ENCODE peak calls at places on chromosomes 11 and 22, in four cellular contexts. One of them, this sample, is unnamed.

GRCh38 chr22:49964493-49965290 is 4.1 kb downstream of the PIM3 start:
- DNase-seq in astrocyte of the spinal cord: no peak
- DNase-seq in neural progenitor cell: peak; percentile 1
- DNase-seq in RWPE1: no peak
- DNase-seq in this sample: no peak

GRCh38 chr11:68406318-68407313 is 53.9 kb upstream of the PPP6R3 start:
- DNase-seq in neural progenitor cell: no peak
- DNase-seq in RWPE1: no peak
- DNase-seq in astrocyte of the spinal cord: no peak
- DNase-seq in this sample: no peak

GRCh38 chr11:100863080-100863581 is 176.0 kb downstream of the ARHGAP42 start:
- DNase-seq in neural progenitor cell: peak; percentile 46
- DNase-seq in RWPE1: no peak
- DNase-seq in astrocyte of the spinal cord: peak; percentile 95
- DNase-seq in this sample: no peak

GRCh38 chr22:35349704-35350538 is 31.0 kb upstream of the HMOX1 start:
- DNase-seq in RWPE1: no peak
- DNase-seq in neural progenitor cell: peak; percentile 45
- DNase-seq in astrocyte of the spinal cord: peak; percentile 47
- DNase-seq in this sample: no peak

GRCh38 chr11:16825968-16826367 is 87.5 kb downstream of the C11orf58 start:
- DNase-seq in RWPE1: peak; percentile 49
- DNase-seq in neural progenitor cell: no peak
- DNase-seq in astrocyte of the spinal cord: no peak
- DNase-seq in this sample: no peak

GRCh38 chr11:82927264-82927880 is 25.8 kb downstream of the DDIAS start:
- DNase-seq in RWPE1: peak; percentile 59
- DNase-seq in astrocyte of the spinal cord: peak; percentile 67
- DNase-seq in neural progenitor cell: peak; percentile 61
- DNase-seq in this sample: peak; percentile 64

GRCh38 chr11:35304393-35304790 is 115.0 kb downstream of the SLC1A2 start:
- DNase-seq in astrocyte of the spinal cord: peak; percentile 74
- DNase-seq in neural progenitor cell: no peak
- DNase-seq in RWPE1: no peak
- DNase-seq in this sample: peak; percentile 30

GRCh38 chr11:106032861-106033260 is 10.8 kb upstream of the MSANTD4 start:
- DNase-seq in astrocyte of the spinal cord: peak; percentile 52
- DNase-seq in RWPE1: no peak
- DNase-seq in neural progenitor cell: no peak
- DNase-seq in this sample: no peak

GRCh38 chr11:57444362-57445074 is 15.8 kb upstream of the RTN4RL2 start:
- DNase-seq in neural progenitor cell: no peak
- DNase-seq in astrocyte of the spinal cord: no peak
- DNase-seq in RWPE1: no peak
- DNase-seq in this sample: no peak

GRCh38 chr22:43723816-43724215 is 88.3 kb downstream of the EFCAB6 start:
- DNase-seq in neural progenitor cell: no peak
- DNase-seq in astrocyte of the spinal cord: peak; percentile 35
- DNase-seq in RWPE1: no peak
- DNase-seq in this sample: no peak

GRCh38 chr11:31110825-31111224 is 258.7 kb downstream of the DCDC1 start:
- DNase-seq in astrocyte of the spinal cord: no peak
- DNase-seq in neural progenitor cell: peak; percentile 36
- DNase-seq in RWPE1: no peak
- DNase-seq in this sample: no peak

GRCh38 chr11:86741489-86742435 is 58.6 kb upstream of the PRSS23 start:
- DNase-seq in astrocyte of the spinal cord: peak; percentile 92
- DNase-seq in neural progenitor cell: no peak
- DNase-seq in RWPE1: peak; percentile 60
- DNase-seq in this sample: no peak

GRCh38 chr22:49281467-49282340 is 546.0 kb downstream of the BRD1 start:
- DNase-seq in astrocyte of the spinal cord: no peak
- DNase-seq in neural progenitor cell: no peak
- DNase-seq in RWPE1: no peak
- DNase-seq in this sample: no peak

GRCh38 chr11:132976115-132976514 is 556.2 kb downstream of the OPCML start:
- DNase-seq in astrocyte of the spinal cord: no peak
- DNase-seq in RWPE1: no peak
- DNase-seq in neural progenitor cell: no peak
- DNase-seq in this sample: no peak

GRCh38 chr11:14855890-14856289 is 36.1 kb downstream of the CYP2R1 start:
- DNase-seq in RWPE1: no peak
- DNase-seq in neural progenitor cell: no peak
- DNase-seq in astrocyte of the spinal cord: no peak
- DNase-seq in this sample: no peak

GRCh38 chr11:69075421-69076128 is 26.8 kb downstream of the TPCN2 start:
- DNase-seq in neural progenitor cell: no peak
- DNase-seq in astrocyte of the spinal cord: peak; percentile 99
- DNase-seq in RWPE1: no peak
- DNase-seq in this sample: no peak

GRCh38 chr22:49724893-49725489 is 102.7 kb downstream of the BRD1 start:
- DNase-seq in neural progenitor cell: peak; percentile 90
- DNase-seq in astrocyte of the spinal cord: peak; percentile 3
- DNase-seq in RWPE1: peak; percentile 8
- DNase-seq in this sample: peak; percentile 90

GRCh38 chr11:14541180-14541579 is 21.0 kb upstream of the PSMA1 start:
- DNase-seq in neural progenitor cell: no peak
- DNase-seq in RWPE1: no peak
- DNase-seq in astrocyte of the spinal cord: no peak
- DNase-seq in this sample: no peak

GRCh38 chr11:73585834-73586575 is 11.9 kb downstream of the FAM168A start:
- DNase-seq in RWPE1: peak; percentile 6
- DNase-seq in neural progenitor cell: no peak
- DNase-seq in astrocyte of the spinal cord: peak; percentile 48
- DNase-seq in this sample: no peak

GRCh38 chr22:46140989-46141928 is 9.1 kb upstream of the PPARA start:
- DNase-seq in astrocyte of the spinal cord: no peak
- DNase-seq in neural progenitor cell: no peak
- DNase-seq in RWPE1: no peak
- DNase-seq in this sample: no peak

GRCh38 chr11:134626032-134626431 is 214.0 kb upstream of the B3GAT1 start:
- DNase-seq in astrocyte of the spinal cord: no peak
- DNase-seq in neural progenitor cell: no peak
- DNase-seq in RWPE1: no peak
- DNase-seq in this sample: no peak

GRCh38 chr11:133078591-133079179 is 453.6 kb downstream of the OPCML start:
- DNase-seq in neural progenitor cell: peak; percentile 78
- DNase-seq in astrocyte of the spinal cord: peak; percentile 30
- DNase-seq in RWPE1: peak; percentile 21
- DNase-seq in this sample: peak; percentile 70

GRCh38 chr11:8011981-8012444 is 24.9 kb downstream of the EIF3F start:
- DNase-seq in neural progenitor cell: no peak
- DNase-seq in RWPE1: no peak
- DNase-seq in astrocyte of the spinal cord: peak; percentile 88
- DNase-seq in this sample: no peak

GRCh38 chr11:65537620-65538231 is 12.8 kb downstream of the SCYL1 start:
- DNase-seq in astrocyte of the spinal cord: no peak
- DNase-seq in RWPE1: no peak
- DNase-seq in neural progenitor cell: no peak
- DNase-seq in this sample: no peak

GRCh38 chr22:35568751-35569725 is 28.4 kb downstream of the RASD2 start:
- DNase-seq in neural progenitor cell: no peak
- DNase-seq in RWPE1: peak; percentile 38
- DNase-seq in astrocyte of the spinal cord: peak; percentile 54
- DNase-seq in this sample: no peak

GRCh38 chr11:128946646-128947045 is 4.0 kb upstream of the TP53AIP1 start:
- DNase-seq in astrocyte of the spinal cord: no peak
- DNase-seq in RWPE1: no peak
- DNase-seq in neural progenitor cell: no peak
- DNase-seq in this sample: no peak

GRCh38 chr11:27807594-27807993 is 107.3 kb upstream of the BDNF start:
- DNase-seq in astrocyte of the spinal cord: no peak
- DNase-seq in neural progenitor cell: no peak
- DNase-seq in RWPE1: no peak
- DNase-seq in this sample: no peak

GRCh38 chr22:31821572-31821971 is 67.8 kb downstream of the DEPDC5 start:
- DNase-seq in neural progenitor cell: no peak
- DNase-seq in RWPE1: no peak
- DNase-seq in astrocyte of the spinal cord: no peak
- DNase-seq in this sample: no peak

GRCh38 chr11:28009383-28009782 is 98.6 kb downstream of the KIF18A start:
- DNase-seq in RWPE1: peak; percentile 30
- DNase-seq in astrocyte of the spinal cord: peak; percentile 58
- DNase-seq in neural progenitor cell: no peak
- DNase-seq in this sample: no peak

GRCh38 chr11:27300974-27301373 is 62.0 kb downstream of the CCDC34 start:
- DNase-seq in neural progenitor cell: no peak
- DNase-seq in astrocyte of the spinal cord: no peak
- DNase-seq in RWPE1: no peak
- DNase-seq in this sample: no peak

GRCh38 chr11:115581871-115582639 is 77.8 kb upstream of the CADM1 start:
- DNase-seq in neural progenitor cell: peak; percentile 33
- DNase-seq in RWPE1: peak; percentile 20
- DNase-seq in astrocyte of the spinal cord: peak; percentile 6
- DNase-seq in this sample: no peak

GRCh38 chr22:19879996-19880785 is 25.5 kb upstream of the GNB1L start:
- DNase-seq in RWPE1: no peak
- DNase-seq in astrocyte of the spinal cord: no peak
- DNase-seq in neural progenitor cell: no peak
- DNase-seq in this sample: no peak

GRCh38 chr11:68331338-68331947 is 19.1 kb downstream of the LRP5 start:
- DNase-seq in neural progenitor cell: no peak
- DNase-seq in RWPE1: no peak
- DNase-seq in astrocyte of the spinal cord: no peak
- DNase-seq in this sample: no peak

GRCh38 chr11:116911981-116912734 is 74.7 kb upstream of the APOA1 start:
- DNase-seq in RWPE1: no peak
- DNase-seq in astrocyte of the spinal cord: no peak
- DNase-seq in neural progenitor cell: no peak
- DNase-seq in this sample: no peak

DNA sequence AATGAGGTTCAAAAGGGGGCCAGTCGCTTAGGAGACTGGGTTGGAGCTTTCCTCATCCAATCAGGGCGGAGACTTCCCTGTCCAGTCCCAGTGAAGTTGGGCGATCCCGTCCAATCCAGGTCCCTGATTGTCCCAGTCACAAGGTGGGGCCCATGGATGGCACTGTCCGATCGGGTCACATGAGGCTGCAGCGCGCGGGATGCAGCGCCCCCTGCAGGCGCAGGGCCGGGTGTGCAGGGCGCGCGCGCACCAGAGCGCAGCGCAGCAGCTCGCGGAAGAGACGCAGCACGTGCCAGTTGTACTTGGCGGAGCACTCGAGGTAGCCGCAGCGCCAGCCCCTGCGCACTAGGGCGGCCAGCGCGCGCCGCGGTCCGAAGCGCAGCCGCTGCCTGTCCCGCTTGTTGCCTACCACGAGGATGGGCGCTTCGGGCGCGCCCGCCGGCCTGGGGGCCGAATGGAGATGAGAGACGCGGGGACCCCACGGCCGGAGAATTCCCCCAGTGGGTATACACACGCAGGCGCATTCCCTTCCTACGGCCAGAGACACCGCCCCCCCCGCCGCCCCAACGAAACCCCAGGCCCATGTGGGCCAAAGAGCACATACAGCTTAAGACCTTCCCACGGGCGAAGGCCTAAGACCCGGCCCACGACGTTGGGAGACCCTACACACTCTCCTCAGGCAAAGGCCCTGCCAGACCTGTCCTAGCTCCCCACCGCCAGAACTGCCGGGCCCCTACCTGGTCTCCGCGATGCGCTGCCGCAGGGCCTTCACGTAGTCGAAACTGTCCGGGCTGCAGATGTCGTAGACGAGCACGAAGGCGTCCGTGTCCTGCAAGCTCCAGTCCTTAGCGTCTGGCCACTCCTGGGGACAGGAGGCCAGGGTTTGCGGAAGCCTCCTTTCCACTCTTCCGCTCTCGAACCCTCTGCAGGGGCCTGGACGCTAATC is 2.1 kb downstream of the RASL10A start:
- DNase-seq in neural progenitor cell: peak; percentile 68
- DNase-seq in astrocyte of the spinal cord: peak; percentile 37
- DNase-seq in RWPE1: no peak
- DNase-seq in this sample: peak; percentile 73
- TF ChIP-seq CTCF in neural progenitor cell: peak; percentile 78
- TF ChIP-seq CTCF in astrocyte of the spinal cord: peak; percentile 72
- TF ChIP-seq CTCF in RWPE1: peak; percentile 48
- TF ChIP-seq CTCF in this sample: peak; percentile 46

DNA sequence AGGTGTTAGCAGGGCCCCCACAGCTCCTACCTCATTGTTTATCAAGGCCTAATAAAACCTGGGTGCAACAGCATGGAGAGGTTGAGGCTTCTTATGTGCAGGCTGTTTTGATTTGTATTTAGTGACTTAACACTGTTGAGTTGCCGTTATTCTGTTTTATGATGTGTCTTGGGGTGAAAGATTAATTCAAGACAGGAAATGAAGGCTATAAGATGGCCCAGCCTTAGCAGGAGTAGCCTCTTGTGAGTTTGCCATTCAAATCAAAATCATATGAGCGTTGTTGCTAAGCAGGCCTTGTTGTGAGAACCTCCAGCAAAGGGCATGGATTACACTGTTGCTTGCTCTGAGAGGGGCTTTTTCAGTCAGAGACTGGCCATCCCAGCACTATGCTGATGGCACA is 31.8 kb downstream of the MICAL2 start:
- DNase-seq in RWPE1: no peak
- DNase-seq in neural progenitor cell: no peak
- DNase-seq in astrocyte of the spinal cord: no peak
- DNase-seq in this sample: no peak
- TF ChIP-seq CTCF in RWPE1: no peak
- TF ChIP-seq CTCF in neural progenitor cell: no peak
- TF ChIP-seq CTCF in astrocyte of the spinal cord: no peak
- TF ChIP-seq CTCF in this sample: no peak

GRCh38 chr11:62145261-62145871 is 21.6 kb downstream of the INCENP start:
- DNase-seq in RWPE1: no peak
- DNase-seq in astrocyte of the spinal cord: no peak
- DNase-seq in neural progenitor cell: no peak
- DNase-seq in this sample: no peak

GRCh38 chr11:62142043-62142375 is 18.2 kb downstream of the INCENP start:
- DNase-seq in RWPE1: no peak
- DNase-seq in astrocyte of the spinal cord: no peak
- DNase-seq in neural progenitor cell: no peak
- DNase-seq in this sample: no peak

GRCh38 chr11:62144641-62145255 is 20.9 kb downstream of the INCENP start:
- DNase-seq in RWPE1: no peak
- DNase-seq in neural progenitor cell: no peak
- DNase-seq in astrocyte of the spinal cord: no peak
- DNase-seq in this sample: no peak

GRCh38 chr11:62142921-62143320 is 19.1 kb downstream of the INCENP start:
- DNase-seq in neural progenitor cell: no peak
- DNase-seq in astrocyte of the spinal cord: no peak
- DNase-seq in RWPE1: no peak
- DNase-seq in this sample: no peak

GRCh38 chr11:62143727-62144126 is 19.9 kb downstream of the INCENP start:
- DNase-seq in RWPE1: no peak
- DNase-seq in astrocyte of the spinal cord: no peak
- DNase-seq in neural progenitor cell: no peak
- DNase-seq in this sample: no peak
- TF ChIP-seq CTCF in RWPE1: no peak
- TF ChIP-seq CTCF in astrocyte of the spinal cord: peak; percentile 26
- TF ChIP-seq CTCF in neural progenitor cell: no peak
- TF ChIP-seq CTCF in this sample: no peak

DNA sequence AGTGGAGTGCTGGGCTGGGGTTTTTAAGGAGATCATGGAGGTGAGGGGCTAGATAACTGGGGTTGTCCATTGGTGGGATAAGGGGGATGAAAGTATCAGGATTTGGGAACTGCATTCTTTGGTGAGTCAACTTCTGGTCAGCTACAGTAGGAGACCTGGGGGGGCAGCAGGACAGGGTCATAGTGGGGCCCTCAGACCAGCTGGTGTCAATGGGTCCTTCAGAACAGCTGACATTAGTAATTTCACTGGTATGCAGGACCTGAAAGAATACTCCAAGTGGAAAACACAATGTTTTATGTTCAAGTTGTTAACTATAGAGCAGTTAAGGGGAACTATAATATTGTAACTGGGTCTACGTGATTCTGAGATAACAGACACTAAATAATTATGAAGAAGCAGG is 2.8 kb upstream of the TTC12 start:
- DNase-seq in RWPE1: no peak
- DNase-seq in neural progenitor cell: no peak
- DNase-seq in astrocyte of the spinal cord: no peak
- DNase-seq in this sample: no peak
- TF ChIP-seq CTCF in RWPE1: no peak
- TF ChIP-seq CTCF in neural progenitor cell: no peak
- TF ChIP-seq CTCF in astrocyte of the spinal cord: no peak
- TF ChIP-seq CTCF in this sample: no peak